ENCODE peak calls at places on chromosomes 6 and 20, in four cellular contexts. One of them, this sample, is unnamed.
A peak's percentile ranks its signal among the peaks of the same experiment; 100 is the strongest.

GRCh38 chr6:134436950-134437349 is 119.0 kb upstream of the SGK1 start:
- DNase-seq in GM03348: peak; percentile 37
- DNase-seq in adipocyte: peak; percentile 75
- DNase-seq in progenitor cell of endocrine pancreas: no peak
- DNase-seq in this sample: no peak

GRCh38 chr20:10209091-10209490 is 9.5 kb upstream of the SNAP25 start:
- DNase-seq in adipocyte: peak; percentile 85
- DNase-seq in progenitor cell of endocrine pancreas: no peak
- DNase-seq in GM03348: no peak
- DNase-seq in this sample: no peak

GRCh38 chr6:33425668-33426577 is 6.1 kb downstream of the SYNGAP1 start:
- DNase-seq in progenitor cell of endocrine pancreas: peak; percentile 75
- DNase-seq in adipocyte: peak; percentile 91
- DNase-seq in GM03348: peak; percentile 91
- DNase-seq in this sample: peak; percentile 86

GRCh38 chr6:142878407-142878806 is 66.6 kb downstream of the HIVEP2 start:
- DNase-seq in GM03348: no peak
- DNase-seq in progenitor cell of endocrine pancreas: no peak
- DNase-seq in adipocyte: no peak
- DNase-seq in this sample: peak; percentile 35

GRCh38 chr6:156876302-156876701 is 99.1 kb downstream of the ARID1B start:
- DNase-seq in adipocyte: no peak
- DNase-seq in GM03348: no peak
- DNase-seq in progenitor cell of endocrine pancreas: no peak
- DNase-seq in this sample: no peak

GRCh38 chr6:15303920-15304291 is 58.0 kb downstream of the JARID2 start:
- DNase-seq in GM03348: no peak
- DNase-seq in adipocyte: no peak
- DNase-seq in progenitor cell of endocrine pancreas: no peak
- DNase-seq in this sample: no peak

GRCh38 chr20:49381558-49382493 is 100.6 kb downstream of the KCNB1 start:
- DNase-seq in GM03348: peak; percentile 54
- DNase-seq in adipocyte: peak; percentile 48
- DNase-seq in progenitor cell of endocrine pancreas: no peak
- DNase-seq in this sample: peak; percentile 68

GRCh38 chr20:7274870-7275269 is 507.4 kb downstream of the BMP2 start:
- DNase-seq in GM03348: no peak
- DNase-seq in progenitor cell of endocrine pancreas: no peak
- DNase-seq in adipocyte: no peak
- DNase-seq in this sample: no peak

GRCh38 chr6:37221585-37222124 is 35.9 kb upstream of the TBC1D22B start:
- DNase-seq in GM03348: no peak
- DNase-seq in adipocyte: no peak
- DNase-seq in progenitor cell of endocrine pancreas: no peak
- DNase-seq in this sample: no peak

GRCh38 chr6:148868314-148868713 is 121.5 kb downstream of the UST start:
- DNase-seq in adipocyte: peak; percentile 74
- DNase-seq in GM03348: peak; percentile 51
- DNase-seq in progenitor cell of endocrine pancreas: no peak
- DNase-seq in this sample: peak; percentile 51

GRCh38 chr20:59033093-59033492 is 958 bp upstream of the ATP5F1E start:
- DNase-seq in GM03348: no peak
- DNase-seq in adipocyte: no peak
- DNase-seq in progenitor cell of endocrine pancreas: no peak
- DNase-seq in this sample: no peak

GRCh38 chr20:24761220-24762065 is 187.6 kb upstream of the CST7 start:
- DNase-seq in adipocyte: no peak
- DNase-seq in progenitor cell of endocrine pancreas: peak; percentile 3
- DNase-seq in GM03348: no peak
- DNase-seq in this sample: no peak

GRCh38 chr20:44694159-44694558 is 21.0 kb upstream of the CCN5 start:
- DNase-seq in GM03348: no peak
- DNase-seq in progenitor cell of endocrine pancreas: no peak
- DNase-seq in adipocyte: no peak
- DNase-seq in this sample: no peak

GRCh38 chr6:27478141-27478705 is 5.3 kb upstream of the ZNF184 start:
- DNase-seq in GM03348: peak; percentile 3
- DNase-seq in progenitor cell of endocrine pancreas: no peak
- DNase-seq in adipocyte: peak; percentile 54
- DNase-seq in this sample: peak; percentile 9

GRCh38 chr6:155493694-155494143 is 38.1 kb upstream of the NOX3 start:
- DNase-seq in GM03348: peak; percentile 84
- DNase-seq in adipocyte: peak; percentile 98
- DNase-seq in progenitor cell of endocrine pancreas: no peak
- DNase-seq in this sample: peak; percentile 89

GRCh38 chr6:154306696-154307095 is 49.9 kb downstream of the IPCEF1 start:
- DNase-seq in adipocyte: no peak
- DNase-seq in GM03348: no peak
- DNase-seq in progenitor cell of endocrine pancreas: no peak
- DNase-seq in this sample: no peak

GRCh38 chr20:12715371-12715770 is 293.4 kb upstream of the SPTLC3 start:
- DNase-seq in GM03348: no peak
- DNase-seq in adipocyte: no peak
- DNase-seq in progenitor cell of endocrine pancreas: no peak
- DNase-seq in this sample: no peak

This sample was measured in AG20443.